ENCODE peak calls at places on chromosome 7, in four cellular contexts. One of them, this sample, is unnamed.

GRCh38 chr7:17142831-17143541 is 155.5 kb upstream of the AHR start:
- DNase-seq in endothelial cell of umbilical vein: peak; percentile 38
- DNase-seq in left lung: no peak
- DNase-seq in PC-9: no peak
- DNase-seq in this sample: no peak

GRCh38 chr7:155344618-155345433 is 47.1 kb downstream of the INSIG1 start:
- DNase-seq in endothelial cell of umbilical vein: peak; percentile 70
- DNase-seq in left lung: peak; percentile 97
- DNase-seq in PC-9: peak; percentile 84
- DNase-seq in this sample: peak; percentile 91

GRCh38 chr7:32116436-32116835 is 46.2 kb upstream of the PDE1C start:
- DNase-seq in endothelial cell of umbilical vein: no peak
- DNase-seq in left lung: no peak
- DNase-seq in PC-9: no peak
- DNase-seq in this sample: no peak

GRCh38 chr7:125871431-125871830 is 941.8 kb upstream of the POT1 start:
- DNase-seq in endothelial cell of umbilical vein: no peak
- DNase-seq in left lung: no peak
- DNase-seq in PC-9: no peak
- DNase-seq in this sample: no peak

GRCh38 chr7:136104269-136104603 is 127.1 kb upstream of the MTPN start:
- DNase-seq in endothelial cell of umbilical vein: no peak
- DNase-seq in left lung: no peak
- DNase-seq in PC-9: no peak
- DNase-seq in this sample: no peak

GRCh38 chr7:28407643-28408042 is 4.7 kb upstream of the CREB5 start:
- DNase-seq in endothelial cell of umbilical vein: no peak
- DNase-seq in left lung: no peak
- DNase-seq in PC-9: no peak
- DNase-seq in this sample: no peak

GRCh38 chr7:7529328-7529727 is 6.3 kb downstream of the COL28A1 start:
- DNase-seq in endothelial cell of umbilical vein: no peak
- DNase-seq in left lung: no peak
- DNase-seq in PC-9: no peak
- DNase-seq in this sample: no peak

GRCh38 chr7:28605427-28605826 is 193.1 kb downstream of the CREB5 start:
- DNase-seq in endothelial cell of umbilical vein: peak; percentile 89
- DNase-seq in left lung: no peak
- DNase-seq in PC-9: no peak
- DNase-seq in this sample: no peak

GRCh38 chr7:15561840-15562239 is at the start of gene AGMO:
- DNase-seq in endothelial cell of umbilical vein: peak; percentile 37
- DNase-seq in left lung: peak; percentile 9
- DNase-seq in PC-9: no peak
- DNase-seq in this sample: peak; percentile 60

GRCh38 chr7:30852360-30852709 is 59.3 kb upstream of the AQP1 start:
- DNase-seq in endothelial cell of umbilical vein: no peak
- DNase-seq in left lung: no peak
- DNase-seq in PC-9: no peak
- DNase-seq in this sample: no peak

GRCh38 chr7:3673524-3673923 is 372.5 kb downstream of the SDK1 start:
- DNase-seq in endothelial cell of umbilical vein: peak; percentile 25
- DNase-seq in left lung: no peak
- DNase-seq in PC-9: peak; percentile 21
- DNase-seq in this sample: no peak

GRCh38 chr7:140375808-140376730 is 22.3 kb downstream of the SLC37A3 start:
- DNase-seq in endothelial cell of umbilical vein: no peak
- DNase-seq in left lung: no peak
- DNase-seq in PC-9: no peak
- DNase-seq in this sample: no peak

GRCh38 chr7:104943502-104944343 is 70.3 kb upstream of the KMT2E start:
- DNase-seq in endothelial cell of umbilical vein: peak; percentile 100
- DNase-seq in left lung: no peak
- DNase-seq in PC-9: peak; percentile 96
- DNase-seq in this sample: peak; percentile 71

GRCh38 chr7:91656486-91657237 is 223.8 kb downstream of the MTERF1 start:
- DNase-seq in endothelial cell of umbilical vein: no peak
- DNase-seq in left lung: peak; percentile 52
- DNase-seq in PC-9: no peak
- DNase-seq in this sample: peak; percentile 22

GRCh38 chr7:41889040-41889439 is 186.2 kb upstream of the INHBA start:
- DNase-seq in endothelial cell of umbilical vein: no peak
- DNase-seq in left lung: no peak
- DNase-seq in PC-9: no peak
- DNase-seq in this sample: no peak

GRCh38 chr7:84422790-84423189 is 228.2 kb upstream of the SEMA3A start:
- DNase-seq in endothelial cell of umbilical vein: no peak
- DNase-seq in left lung: no peak
- DNase-seq in PC-9: no peak
- DNase-seq in this sample: no peak

GRCh38 chr7:156487811-156488523 is 152.6 kb upstream of the RNF32 start:
- DNase-seq in endothelial cell of umbilical vein: no peak
- DNase-seq in left lung: no peak
- DNase-seq in PC-9: no peak
- DNase-seq in this sample: no peak

GRCh38 chr7:3974329-3974728 is 673.3 kb downstream of the SDK1 start:
- DNase-seq in endothelial cell of umbilical vein: no peak
- DNase-seq in left lung: peak; percentile 49
- DNase-seq in PC-9: no peak
- DNase-seq in this sample: no peak

GRCh38 chr7:66376264-66376945 is 171.3 kb downstream of the TPST1 start:
- DNase-seq in endothelial cell of umbilical vein: no peak
- DNase-seq in left lung: peak; percentile 69
- DNase-seq in PC-9: no peak
- DNase-seq in this sample: no peak

GRCh38 chr7:27677912-27678612 is 15.4 kb upstream of the HIBADH start:
- DNase-seq in endothelial cell of umbilical vein: peak; percentile 78
- DNase-seq in left lung: no peak
- DNase-seq in PC-9: peak; percentile 51
- DNase-seq in this sample: no peak

GRCh38 chr7:66894463-66895080 is 26.5 kb upstream of the TMEM248 start:
- DNase-seq in endothelial cell of umbilical vein: peak; percentile 22
- DNase-seq in left lung: no peak
- DNase-seq in PC-9: no peak
- DNase-seq in this sample: no peak

DNA sequence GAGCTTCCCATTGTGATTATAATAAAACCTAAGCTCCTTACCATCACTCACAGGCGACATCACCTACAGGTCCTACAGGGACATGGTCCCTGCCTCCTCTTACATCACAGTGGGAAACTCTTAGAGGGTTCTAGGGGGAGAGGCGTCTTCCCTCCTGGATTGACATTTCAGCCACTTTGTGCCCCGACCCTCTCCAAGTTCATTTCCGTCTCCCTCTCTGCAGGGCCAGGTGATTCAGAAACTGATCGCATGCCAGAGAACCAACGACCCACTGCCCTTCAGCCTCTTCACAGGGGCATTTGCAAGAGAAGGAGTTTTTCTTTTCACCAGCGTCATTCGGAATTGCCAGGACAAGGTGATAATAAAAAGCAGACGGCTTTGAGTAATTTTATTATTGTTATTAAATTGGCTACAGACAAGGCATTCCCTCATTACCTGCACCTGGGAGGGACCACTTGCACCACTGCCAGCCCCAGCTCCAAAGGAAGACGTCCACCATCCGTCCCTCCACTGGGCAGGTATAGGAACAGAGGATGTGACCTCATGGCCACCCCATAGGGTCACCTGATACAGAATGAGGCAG is 85.8 kb upstream of the CUX1 start:
- DNase-seq in endothelial cell of umbilical vein: no peak
- DNase-seq in left lung: no peak
- DNase-seq in PC-9: no peak
- DNase-seq in this sample: no peak
- H3K27ac ChIP-seq in endothelial cell of umbilical vein: no peak overlapping the region
- H3K27ac ChIP-seq in left lung: no peak overlapping the region
- H3K27ac ChIP-seq in PC-9: no peak overlapping the region
- H3K27ac ChIP-seq in this sample: no peak overlapping the region

GRCh38 chr7:109926738-109927137 is 1164.2 kb upstream of the LRRN3 start:
- DNase-seq in endothelial cell of umbilical vein: no peak
- DNase-seq in left lung: no peak
- DNase-seq in PC-9: no peak
- DNase-seq in this sample: no peak
- H3K9me3 ChIP-seq in endothelial cell of umbilical vein: no peaks in the 10 kb centered on the region
- H3K9me3 ChIP-seq in left lung: no peaks in the 10 kb centered on the region
- H3K9me3 ChIP-seq in PC-9: no peaks in the 10 kb centered on the region
- H3K9me3 ChIP-seq in this sample: no peaks in the 10 kb centered on the region

DNA sequence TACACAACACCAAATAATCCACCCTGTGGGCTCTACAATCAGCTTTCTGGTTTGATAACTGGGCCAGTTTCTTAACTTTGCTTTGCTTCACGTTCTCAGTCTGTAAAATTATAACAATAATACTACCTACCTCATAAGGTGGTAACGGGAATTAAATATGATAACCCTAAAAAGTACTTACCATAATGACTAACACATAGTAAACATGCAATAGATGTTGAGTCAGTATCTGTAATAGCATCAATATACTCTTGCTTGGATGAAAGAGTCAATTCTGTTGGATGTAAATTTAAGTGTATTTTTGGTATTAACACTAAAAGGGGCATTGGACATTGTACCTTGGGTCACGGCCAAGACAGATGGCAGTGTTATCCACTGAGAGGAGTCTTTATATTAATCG is 160.5 kb downstream of the FOXP2 start:
- DNase-seq in endothelial cell of umbilical vein: no peak
- DNase-seq in left lung: no peak
- DNase-seq in PC-9: no peak
- DNase-seq in this sample: no peak
- H3K4me3 ChIP-seq in endothelial cell of umbilical vein: no peak overlapping the region
- H3K4me3 ChIP-seq in left lung: no peak overlapping the region
- H3K4me3 ChIP-seq in PC-9: no peak overlapping the region
- H3K4me3 ChIP-seq in this sample: no peak overlapping the region

DNA sequence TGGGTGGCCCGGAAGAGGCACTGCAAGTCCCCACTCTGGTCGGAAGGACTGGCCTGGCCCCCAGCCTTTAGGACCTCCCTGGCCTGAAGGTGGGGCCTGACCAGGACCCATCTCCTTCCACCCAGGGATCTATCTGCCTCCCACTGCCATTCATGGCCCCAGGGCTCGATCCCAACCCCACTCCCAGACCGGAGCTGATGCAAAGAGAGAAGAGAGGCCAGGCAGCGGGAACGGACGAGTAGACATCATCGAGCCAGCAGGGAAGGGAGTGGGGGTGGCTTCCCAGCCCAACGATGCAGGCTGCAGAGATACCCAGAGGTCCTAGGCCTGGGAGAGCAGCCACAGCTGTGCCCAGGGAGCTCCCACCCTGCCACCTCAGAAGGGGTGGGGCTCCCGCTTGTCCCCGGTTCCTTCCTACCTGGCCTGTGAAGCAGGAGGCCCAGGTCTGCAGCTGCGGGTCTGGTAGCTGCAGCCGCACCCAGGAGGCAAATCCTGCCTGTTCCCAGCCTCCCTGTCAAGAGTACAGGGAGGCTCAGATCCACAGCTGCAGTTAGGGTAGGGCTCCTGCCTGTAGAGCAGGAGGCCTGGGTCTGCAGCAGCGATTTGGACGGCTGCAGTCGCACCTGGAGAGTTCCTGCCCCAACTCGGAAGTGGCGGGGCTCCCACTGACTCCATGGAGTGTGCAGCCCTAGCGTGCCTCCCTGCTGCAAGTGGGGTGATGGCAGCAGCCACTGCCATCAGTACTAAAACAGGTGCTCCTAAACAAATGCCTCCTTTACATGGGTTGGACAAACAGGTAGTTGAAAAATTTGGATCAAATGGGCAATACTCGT is 1151.0 kb upstream of the PHF14 start:
- DNase-seq in endothelial cell of umbilical vein: no peak
- DNase-seq in left lung: peak; percentile 43
- DNase-seq in PC-9: no peak
- DNase-seq in this sample: no peak
- H3K27ac ChIP-seq in endothelial cell of umbilical vein: no peak overlapping the region
- H3K27ac ChIP-seq in left lung: no peak overlapping the region
- H3K27ac ChIP-seq in PC-9: no peak overlapping the region
- H3K27ac ChIP-seq in this sample: no peak overlapping the region

DNA sequence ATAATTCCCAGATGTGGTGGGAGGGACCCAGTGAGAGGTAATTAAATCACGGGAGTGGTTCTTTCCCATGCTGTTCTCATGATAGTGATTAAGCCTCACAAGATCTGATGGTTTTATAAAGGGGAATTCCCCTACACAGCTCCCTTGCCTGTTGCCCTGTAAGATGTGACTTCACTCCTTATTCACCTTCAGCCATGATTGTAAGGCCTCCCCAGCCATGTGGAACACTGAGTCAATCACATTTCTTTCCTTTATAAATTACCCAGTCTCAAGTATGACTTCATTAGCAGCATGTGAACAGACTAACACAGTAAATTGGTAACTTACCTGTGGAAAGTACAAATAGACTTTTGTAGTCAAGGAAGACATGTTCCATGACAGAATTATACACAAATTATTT is 55.2 kb downstream of the ZNF716 start:
- DNase-seq in endothelial cell of umbilical vein: no peak
- DNase-seq in left lung: no peak
- DNase-seq in PC-9: no peak
- DNase-seq in this sample: no peak
- H3K9me3 ChIP-seq in endothelial cell of umbilical vein: peaks cover 7% of the 10 kb centered on the region
- H3K9me3 ChIP-seq in left lung: no peaks in the 10 kb centered on the region
- H3K9me3 ChIP-seq in PC-9: no peaks in the 10 kb centered on the region
- H3K9me3 ChIP-seq in this sample: no peaks in the 10 kb centered on the region

GRCh38 chr7:26658698-26659084 is 205.7 kb downstream of the SKAP2 start:
- DNase-seq in endothelial cell of umbilical vein: no peak
- DNase-seq in left lung: no peak
- DNase-seq in PC-9: no peak
- DNase-seq in this sample: no peak
- H3K4me3 ChIP-seq in endothelial cell of umbilical vein: no peak overlapping the region
- H3K4me3 ChIP-seq in left lung: no peak overlapping the region
- H3K4me3 ChIP-seq in PC-9: no peak overlapping the region
- H3K4me3 ChIP-seq in this sample: no peak overlapping the region

GRCh38 chr7:44061645-44062179 is 3.7 kb downstream of the PGAM2 start:
- DNase-seq in endothelial cell of umbilical vein: no peak
- DNase-seq in left lung: peak; percentile 44
- DNase-seq in PC-9: no peak
- DNase-seq in this sample: no peak
- H3K27ac ChIP-seq in endothelial cell of umbilical vein: no peak overlapping the region
- H3K27ac ChIP-seq in left lung: no peak overlapping the region
- H3K27ac ChIP-seq in PC-9: no peak overlapping the region
- H3K27ac ChIP-seq in this sample: no peak overlapping the region

DNA sequence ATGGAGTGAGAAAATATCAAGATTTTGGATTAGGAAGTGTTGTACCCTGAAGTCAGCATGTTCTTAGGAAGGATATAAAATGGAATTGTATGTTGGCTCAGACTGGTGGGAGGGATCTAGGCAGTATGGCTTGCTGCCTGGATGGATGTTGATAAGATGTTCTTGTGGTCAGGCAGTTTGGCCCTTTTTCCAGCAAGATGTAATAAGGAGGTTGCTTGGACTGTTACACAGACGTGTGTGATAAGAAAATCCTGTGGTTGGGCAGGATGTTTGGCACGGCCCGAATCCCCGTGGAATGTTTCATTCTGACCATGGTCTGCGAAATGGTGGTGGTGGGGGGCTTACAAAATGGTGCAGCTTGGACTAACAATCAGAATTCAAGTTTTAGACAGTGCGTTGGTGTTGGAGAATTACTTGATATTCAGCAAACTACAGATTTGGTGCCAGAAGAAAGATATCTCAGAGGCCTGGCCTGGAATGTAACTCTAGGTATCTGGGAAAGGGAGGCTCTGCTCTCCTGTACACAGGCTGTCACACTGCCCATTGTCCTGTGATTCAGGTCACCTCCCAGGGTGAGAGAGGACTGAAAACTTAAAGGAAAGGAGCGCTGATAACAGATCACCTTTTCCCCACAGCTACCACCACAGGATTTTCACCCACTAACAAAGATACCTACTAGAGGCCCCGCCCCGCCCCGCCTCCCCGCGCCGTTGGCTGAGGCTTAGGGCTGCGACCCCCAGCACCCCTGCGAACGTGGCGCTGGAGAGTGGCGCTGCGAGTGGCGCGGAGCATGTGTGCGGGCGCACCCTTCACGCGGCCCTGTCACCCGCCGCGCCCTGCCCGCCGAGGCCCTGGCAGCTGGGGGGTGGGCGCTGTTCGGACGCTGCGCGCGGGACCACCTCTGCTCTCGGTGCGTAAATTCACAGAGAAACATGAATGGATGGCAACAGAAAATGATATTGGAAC is 19.3 kb upstream of the ZNF680 start:
- DNase-seq in endothelial cell of umbilical vein: no peak
- DNase-seq in left lung: no peak
- DNase-seq in PC-9: no peak
- DNase-seq in this sample: no peak
- H3K9me3 ChIP-seq in endothelial cell of umbilical vein: no peaks in the 10 kb centered on the region
- H3K9me3 ChIP-seq in left lung: no peaks in the 10 kb centered on the region
- H3K9me3 ChIP-seq in PC-9: no peaks in the 10 kb centered on the region
- H3K9me3 ChIP-seq in this sample: no peaks in the 10 kb centered on the region

This sample was measured in pancreas.